ENCODE peak calls at places on chromosomes 16 and 17, in nine cellular contexts. S, C, D, E, K, X, Y, T and P are unnamed samples.

GRCh38 chr16:4534151-4534790 is 4.3 kb downstream of the CDIP1 start:
- DNase-seq in S (no peak), D (no peak), T (no peak), X (no peak), E (no peak), C (no peak), Y (no peak), K (peak; percentile 87), P (no peak)

GRCh38 chr17:29584452-29585079 is 4.9 kb downstream of the GIT1 start:
- DNase-seq in Y (no peak), K (peak; percentile 13), S (peak; percentile 3), C (no peak), D (no peak), E (no peak), X (peak; percentile 82), T (peak; percentile 48), P (no peak)

GRCh38 chr16:72561-73537 is at the start of gene RHBDF1:
- DNase-seq in X (peak; percentile 89), T (peak; percentile 72), C (no peak), D (peak; percentile 79), K (peak; percentile 78), S (no peak), E (no peak), Y (no peak), P (peak; percentile 53)

GRCh38 chr17:28570716-28571254 is 539 bp downstream of the PIGS start:
- DNase-seq in S (no peak), Y (no peak), E (no peak), D (peak; percentile 75), T (peak; percentile 54), K (peak; percentile 32), C (no peak), X (peak; percentile 59), P (no peak)

GRCh38 chr17:49817993-49818392 is 29.5 kb downstream of the KAT7 start:
- DNase-seq in E (no peak), C (no peak), T (no peak), S (no peak), D (no peak), Y (no peak), K (no peak), X (no peak), P (no peak)

GRCh38 chr16:69936252-69936651 is 14.9 kb upstream of the CLEC18A start:
- DNase-seq in T (no peak), E (no peak), X (no peak), Y (no peak), C (no peak), D (no peak), S (no peak), K (no peak), P (no peak)

GRCh38 chr16:54931041-54931756 is 534 bp downstream of the IRX5 start:
- DNase-seq in X (peak; percentile 69), K (peak; percentile 31), E (no peak), Y (no peak), S (no peak), T (peak; percentile 56), D (peak; percentile 52), C (no peak), P (no peak)

GRCh38 chr17:77476498-77476897 is 335.7 kb downstream of the SEC14L1 start:
- DNase-seq in X (no peak), S (no peak), Y (no peak), K (no peak), E (no peak), T (no peak), C (no peak), D (no peak), P (no peak)

GRCh38 chr17:2179615-2180295 is 123.8 kb downstream of the SMG6 start:
- DNase-seq in K (peak; percentile 83), X (peak; percentile 86), Y (no peak), D (no peak), S (no peak), C (peak; percentile 98), E (peak; percentile 77), T (no peak), P (peak; percentile 66)

GRCh38 chr16:29815032-29815721 is 775 bp upstream of the PAGR1 start:
- DNase-seq in Y (no peak), D (peak; percentile 59), C (no peak), K (no peak), E (no peak), T (peak; percentile 61), S (no peak), X (peak; percentile 83), P (no peak)

GRCh38 chr16:53412549-53412948 is 21.7 kb upstream of the RBL2 start:
- DNase-seq in D (no peak), E (no peak), Y (no peak), X (no peak), K (no peak), T (no peak), S (no peak), C (no peak), P (no peak)

GRCh38 chr16:55249361-55249760 is 74.6 kb upstream of the IRX6 start:
- DNase-seq in X (no peak), K (no peak), S (no peak), E (no peak), T (no peak), Y (no peak), D (no peak), C (no peak), P (no peak)

GRCh38 chr16:68079616-68080344 is 5.4 kb upstream of the NFATC3 start:
- DNase-seq in Y (no peak), X (peak; percentile 92), D (no peak), C (peak; percentile 49), K (peak; percentile 45), T (peak; percentile 87), E (peak; percentile 75), S (no peak), P (no peak)

GRCh38 chr17:8963017-8963416 is 2.5 kb downstream of the PIK3R5 start:
- DNase-seq in S (no peak), Y (no peak), C (no peak), T (no peak), E (no peak), D (no peak), K (no peak), X (no peak), P (no peak)

GRCh38 chr17:8965394-8966168 is at the start of gene PIK3R5:
- DNase-seq in T (peak; percentile 81), C (no peak), Y (peak; percentile 45), K (peak; percentile 51), D (peak; percentile 87), X (peak; percentile 83), E (peak; percentile 68), S (no peak), P (no peak)

GRCh38 chr17:8963665-8964258 is 1.7 kb downstream of the PIK3R5 start:
- DNase-seq in C (no peak), E (no peak), T (no peak), D (no peak), Y (no peak), K (no peak), X (no peak), S (no peak), P (no peak)

GRCh38 chr17:8966926-8967325 is 1.4 kb upstream of the PIK3R5 start:
- DNase-seq in K (no peak), Y (no peak), X (no peak), E (no peak), T (no peak), S (no peak), C (no peak), D (no peak), P (no peak)

GRCh38 chr17:8964801-8965393 is 610 bp downstream of the PIK3R5 start:
- DNase-seq in S (no peak), E (peak; percentile 46), Y (no peak), K (no peak), X (peak; percentile 66), D (no peak), T (peak; percentile 73), C (no peak), P (no peak)
- H3K4me1 ChIP-seq in S (no peaks in the 10 kb centered on the region), E (peaks cover 2% of the 10 kb centered on the region), Y (peaks cover 3% of the 10 kb centered on the region), K (peaks cover 9% of the 10 kb centered on the region), X (no peaks in the 10 kb centered on the region), D (no peaks in the 10 kb centered on the region), T (peaks cover 4% of the 10 kb centered on the region), C (no peaks in the 10 kb centered on the region), P (no peaks in the 10 kb centered on the region)

GRCh38 chr16:28213396-28213795 is 1.6 kb upstream of the XPO6 start:
- DNase-seq in K (no peak), S (no peak), T (no peak), E (no peak), C (no peak), Y (no peak), X (no peak), D (no peak), P (no peak)
- H3K27ac ChIP-seq in K (no peak overlapping the region), S (no peak overlapping the region), T (no peak overlapping the region), E (no peak overlapping the region), C (no peak overlapping the region), Y (no peak overlapping the region), X (no peak overlapping the region), D (no peak overlapping the region), P (no peak overlapping the region)

GRCh38 chr16:89105599-89106151 is 12.0 kb downstream of the ACSF3 start:
- DNase-seq in T (no peak), C (no peak), X (no peak), S (no peak), K (no peak), E (no peak), Y (no peak), D (no peak), P (no peak)
- H3K4me1 ChIP-seq in T (no peaks in the 10 kb centered on the region), C (no peaks in the 10 kb centered on the region), X (no peaks in the 10 kb centered on the region), S (no peaks in the 10 kb centered on the region), K (no peaks in the 10 kb centered on the region), E (no peaks in the 10 kb centered on the region), Y (no peaks in the 10 kb centered on the region), D (no peaks in the 10 kb centered on the region), P (no peaks in the 10 kb centered on the region)

DNA sequence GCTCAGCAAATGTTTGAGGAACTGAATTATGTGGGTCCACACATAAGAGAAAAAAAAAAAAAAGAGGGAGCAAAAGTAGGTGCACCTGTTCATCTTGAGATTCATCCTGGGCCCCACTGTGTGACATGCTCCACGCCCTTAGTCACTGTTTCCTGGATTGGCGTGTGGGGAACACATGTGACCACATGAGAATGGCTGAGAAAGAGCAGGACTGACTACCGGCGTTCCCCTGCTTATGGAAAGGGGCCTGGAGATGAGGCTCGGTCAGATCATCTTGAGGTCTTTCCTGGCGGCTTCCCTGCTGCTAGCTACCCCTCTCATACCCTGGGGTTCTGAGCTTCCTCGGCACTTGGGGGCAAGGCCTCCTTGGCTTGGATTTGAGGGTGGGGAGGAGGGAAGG is 3.9 kb downstream of the DEXI start:
- DNase-seq in E (no peak), D (no peak), C (no peak), X (no peak), T (no peak), Y (no peak), K (no peak), S (no peak), P (no peak)
- H3K27ac ChIP-seq in E (peak overlapping the region; percentile 57), D (no peak overlapping the region), C (no peak overlapping the region), X (peak overlapping the region; percentile 63), T (peak overlapping the region; percentile 56), Y (no peak overlapping the region), K (no peak overlapping the region), S (no peak overlapping the region), P (no peak overlapping the region)